ENCODE peak calls at places on chromosomes 7 and 10, in seven cellular contexts. Y is T-helper 2 cell, N is NCI-H69, I is GM10248, B is neural crest cell, J is ecto neural progenitor cell, E is head of caudate nucleus. D is an unnamed sample.

GRCh38 chr10:95305606-95306385 is 15.0 kb upstream of the PDLIM1 start:
- DNase-seq in Y (no peak), B (no peak), J (no peak), E (no peak), N (no peak), I (no peak), D (no peak)

GRCh38 chr7:100489824-100490223 is 6.1 kb downstream of the NYAP1 start:
- DNase-seq in I (peak), J (peak), Y (no peak), B (peak), E (peak), N (peak), D (peak)

GRCh38 chr7:46681865-46682503 is 760.9 kb upstream of the IGFBP3 start:
- DNase-seq in Y (no peak), I (no peak), B (no peak), J (no peak), E (no peak), N (no peak), D (no peak)

GRCh38 chr7:155391414-155391813 is 66.5 kb upstream of the EN2 start:
- DNase-seq in J (no peak), Y (no peak), N (no peak), B (no peak), I (no peak), E (no peak), D (no peak)

GRCh38 chr7:149846436-149847046 is 8.4 kb downstream of the ZNF862 start:
- DNase-seq in B (no peak), I (no peak), J (no peak), N (no peak), E (no peak), Y (no peak), D (peak)

GRCh38 chr7:128917061-128917460 is 6.6 kb upstream of the KCP start:
- DNase-seq in E (no peak), J (peak), N (no peak), I (no peak), B (no peak), Y (no peak), D (no peak)

GRCh38 chr10:95467162-95467599 is 94.0 kb downstream of the SORBS1 start:
- DNase-seq in I (no peak), E (no peak), Y (no peak), N (peak), B (peak), J (peak), D (no peak)

GRCh38 chr10:79116801-79117723 is 48.3 kb downstream of the ZMIZ1 start:
- DNase-seq in N (no peak), J (no peak), Y (no peak), B (no peak), I (peak), E (no peak), D (no peak)

GRCh38 chr10:132574783-132575319 is 37.3 kb downstream of the INPP5A start:
- DNase-seq in Y (no peak), J (no peak), B (no peak), I (no peak), N (no peak), E (no peak), D (no peak)

GRCh38 chr10:60810437-60811182 is 32.3 kb downstream of the CDK1 start:
- DNase-seq in B (no peak), I (no peak), J (no peak), N (peak), E (no peak), Y (no peak), D (no peak)

GRCh38 chr7:91565499-91566331 is 301.5 kb downstream of the FZD1 start:
- DNase-seq in B (no peak), E (no peak), N (peak), I (no peak), J (no peak), Y (no peak), D (no peak)

GRCh38 chr10:78170026-78170475 is 136.4 kb downstream of the RPS24 start:
- DNase-seq in B (no peak), N (no peak), Y (no peak), E (no peak), I (no peak), J (no peak), D (no peak)

GRCh38 chr10:61836888-61837747 is 64.4 kb upstream of the ARID5B start:
- DNase-seq in I (no peak), E (no peak), Y (no peak), N (peak), J (no peak), B (no peak), D (no peak)

GRCh38 chr10:52768114-52768532 is 4.5 kb downstream of the MBL2 start:
- DNase-seq in N (no peak), B (no peak), Y (no peak), E (no peak), I (no peak), J (no peak), D (no peak)

GRCh38 chr7:147547252-147547897 is 1043.2 kb upstream of the C7orf33 start:
- DNase-seq in N (peak), E (no peak), B (no peak), Y (no peak), I (no peak), J (peak), D (peak)

GRCh38 chr10:133292919-133293809 is 15.5 kb downstream of the TUBGCP2 start:
- DNase-seq in B (no peak), Y (no peak), E (no peak), J (no peak), I (no peak), N (no peak), D (no peak)

GRCh38 chr10:52316005-52316404 is 1.9 kb downstream of the DKK1 start:
- DNase-seq in I (no peak), N (no peak), E (no peak), J (no peak), Y (no peak), B (no peak), D (no peak)

GRCh38 chr7:102404005-102404861 is 8.1 kb downstream of the PRKRIP1 start:
- DNase-seq in I (peak), E (no peak), Y (peak), B (no peak), N (peak), J (no peak), D (peak)

GRCh38 chr10:79442171-79443040 is 3.0 kb downstream of the ZCCHC24 start:
- DNase-seq in I (peak), E (peak), Y (no peak), N (no peak), B (no peak), J (no peak), D (no peak)

GRCh38 chr10:1242975-1243374 is 186.8 kb downstream of the WDR37 start:
- DNase-seq in Y (no peak), B (no peak), E (no peak), I (no peak), J (no peak), N (no peak), D (no peak)

GRCh38 chr10:95547791-95548435 is 13.3 kb downstream of the SORBS1 start:
- DNase-seq in I (no peak), J (no peak), E (no peak), B (no peak), N (no peak), Y (no peak), D (no peak)

GRCh38 chr7:102146989-102147388 is 139.7 kb upstream of the SH2B2 start:
- DNase-seq in J (no peak), I (no peak), E (peak), N (no peak), B (no peak), Y (no peak), D (no peak)

GRCh38 chr10:86862786-86863185 is 94.6 kb downstream of the MMRN2 start:
- DNase-seq in I (no peak), J (no peak), B (no peak), E (no peak), N (no peak), Y (no peak), D (no peak)

GRCh38 chr7:41956712-41957111 is 253.8 kb upstream of the INHBA start:
- DNase-seq in B (no peak), E (no peak), N (no peak), J (no peak), Y (no peak), I (no peak), D (no peak)

GRCh38 chr10:129890170-129890569 is 73.9 kb downstream of the EBF3 start:
- DNase-seq in Y (no peak), E (no peak), J (no peak), B (no peak), I (no peak), N (no peak), D (no peak)

D was measured in Karpas-422.